ENCODE peak calls at places on chromosomes 16 and 17, in nine cellular contexts. J, Y, D, C, K, Q, Z, O and E are unnamed samples.

GRCh38 chr16:28172331-28172730 is 39.4 kb downstream of the XPO6 start:
- DNase-seq in J (no peak), Q (no peak), C (no peak), D (no peak), Z (no peak), Y (no peak), O (no peak), K (no peak), E (no peak)

GRCh38 chr17:59357929-59358328 is 26.5 kb downstream of the YPEL2 start:
- DNase-seq in Y (no peak), D (peak), C (no peak), J (no peak), O (no peak), K (no peak), Q (no peak), Z (no peak), E (no peak)

GRCh38 chr17:81541123-81541522 is 11.0 kb downstream of the FAAP100 start:
- DNase-seq in Q (no peak), C (no peak), K (no peak), D (no peak), J (no peak), Z (no peak), O (no peak), Y (no peak), E (no peak)

GRCh38 chr16:86258713-86259112 is 251.6 kb upstream of the FOXF1 start:
- DNase-seq in D (no peak), C (peak), Q (no peak), Y (no peak), O (no peak), J (no peak), Z (no peak), K (no peak), E (no peak)

GRCh38 chr17:79114455-79115301 is 40.1 kb downstream of the ENGASE start:
- DNase-seq in Y (no peak), C (no peak), J (peak), D (no peak), Z (no peak), O (no peak), K (no peak), Q (no peak), E (no peak)

GRCh38 chr17:14321476-14321949 is 20.6 kb downstream of the HS3ST3B1 start:
- DNase-seq in Y (no peak), K (no peak), Q (peak), Z (no peak), C (peak), D (no peak), O (no peak), J (no peak), E (no peak)

GRCh38 chr17:27490391-27490790 is 34.1 kb downstream of the KSR1 start:
- DNase-seq in D (no peak), Q (no peak), K (no peak), O (no peak), Y (no peak), J (no peak), C (no peak), Z (no peak), E (no peak)

GRCh38 chr17:43983515-43984411 is 20.7 kb upstream of the NAGS start:
- DNase-seq in K (peak), Z (no peak), C (no peak), D (no peak), Y (no peak), J (peak), Q (no peak), O (no peak), E (no peak)

GRCh38 chr17:17419166-17419565 is 57.6 kb upstream of the MED9 start:
- DNase-seq in D (no peak), C (no peak), O (no peak), Q (no peak), J (no peak), K (no peak), Z (no peak), Y (no peak), E (no peak)

GRCh38 chr17:59093702-59094231 is 12.9 kb downstream of the TRIM37 start:
- DNase-seq in O (peak), C (peak), J (peak), Q (peak), D (peak), Y (peak), Z (no peak), K (no peak), E (peak)

GRCh38 chr17:56659622-56660021 is 66.1 kb downstream of the NOG start:
- DNase-seq in O (no peak), C (no peak), Z (no peak), K (no peak), D (no peak), Q (no peak), Y (no peak), J (no peak), E (no peak)

GRCh38 chr17:8463089-8463488 is 27.4 kb downstream of the NDEL1 start:
- DNase-seq in C (no peak), D (peak), Q (peak), J (no peak), Z (no peak), K (no peak), Y (peak), O (no peak), E (no peak)

GRCh38 chr17:58329035-58329807 is 626 bp upstream of the TSPOAP1 start:
- DNase-seq in D (no peak), Z (peak), Y (no peak), Q (no peak), O (no peak), K (no peak), C (no peak), J (no peak), E (no peak)

GRCh38 chr17:77616243-77616731 is 342.2 kb upstream of the TNRC6C start:
- DNase-seq in J (no peak), Z (no peak), O (no peak), Q (no peak), K (no peak), Y (peak), C (no peak), D (no peak), E (no peak)

GRCh38 chr16:17070882-17071592 is 399.7 kb downstream of the XYLT1 start:
- DNase-seq in Y (no peak), C (no peak), Q (peak), J (peak), O (no peak), D (no peak), Z (peak), K (no peak), E (no peak)

GRCh38 chr16:54176376-54176901 is 110.1 kb downstream of the IRX3 start:
- DNase-seq in Z (no peak), Y (no peak), O (no peak), J (no peak), D (no peak), C (peak), Q (no peak), K (peak), E (no peak)

GRCh38 chr17:16927641-16928321 is 44.1 kb downstream of the TNFRSF13B start:
- DNase-seq in D (no peak), K (no peak), Z (no peak), O (peak), C (no peak), J (no peak), Y (no peak), Q (no peak), E (no peak)

GRCh38 chr17:78391843-78392242 is 13.4 kb downstream of the PGS1 start:
- DNase-seq in D (peak), Y (no peak), O (no peak), J (no peak), Q (no peak), Z (no peak), C (peak), K (no peak), E (no peak)

GRCh38 chr16:2194166-2194834 is 2.1 kb downstream of the CASKIN1 start:
- DNase-seq in O (no peak), Q (no peak), C (peak), D (peak), J (no peak), Y (no peak), Z (no peak), K (no peak), E (no peak)

GRCh38 chr16:15641753-15642556 is 999 bp downstream of the MARF1 start:
- DNase-seq in Q (no peak), J (no peak), Z (no peak), O (no peak), Y (no peak), K (no peak), D (no peak), C (no peak), E (no peak)

GRCh38 chr17:49574945-49575523 is 637 bp upstream of the NXPH3 start:
- DNase-seq in Z (no peak), Q (no peak), J (no peak), Y (no peak), K (no peak), D (no peak), C (no peak), O (no peak), E (no peak)

GRCh38 chr17:33964344-33964979 is 290.6 kb upstream of the CCL2 start:
- DNase-seq in J (no peak), K (no peak), O (no peak), Q (no peak), Z (no peak), Y (no peak), C (no peak), D (no peak), E (no peak)

GRCh38 chr17:78434455-78435329 is 56.2 kb downstream of the PGS1 start:
- DNase-seq in Q (no peak), K (no peak), C (no peak), Z (no peak), O (no peak), D (no peak), J (no peak), Y (no peak), E (no peak)

GRCh38 chr16:88430524-88431446 is 22.3 kb upstream of the ZFPM1 start:
- DNase-seq in K (no peak), Q (no peak), O (no peak), C (peak), Z (peak), J (no peak), D (no peak), Y (no peak), E (no peak)

GRCh38 chr17:51638909-51639308 is 378.6 kb downstream of the UTP18 start:
- DNase-seq in C (no peak), O (no peak), K (no peak), Y (no peak), D (no peak), Q (peak), Z (no peak), J (no peak), E (no peak)

GRCh38 chr16:88971371-88972097 is 5.5 kb downstream of the CBFA2T3 start:
- DNase-seq in Z (no peak), C (no peak), Q (no peak), K (no peak), D (no peak), Y (no peak), O (no peak), J (no peak), E (no peak)

GRCh38 chr17:5364696-5365095 is 54.8 kb downstream of the NUP88 start:
- DNase-seq in O (no peak), Z (no peak), C (no peak), D (no peak), J (no peak), Y (no peak), K (no peak), Q (no peak), E (no peak)

GRCh38 chr17:36152639-36153120 is 23.8 kb downstream of the TBC1D3B start:
- DNase-seq in K (no peak), J (no peak), O (no peak), Z (no peak), Q (no peak), Y (no peak), D (no peak), C (no peak), E (no peak)

GRCh38 chr17:36147601-36148000 is 28.8 kb downstream of the TBC1D3B start:
- DNase-seq in C (no peak), J (no peak), Q (no peak), Z (no peak), O (no peak), D (no peak), K (no peak), Y (no peak), E (no peak)

GRCh38 chr17:36151891-36152638 is 24.4 kb downstream of the TBC1D3B start:
- DNase-seq in C (no peak), Y (no peak), K (no peak), O (no peak), D (no peak), Q (no peak), J (no peak), Z (no peak), E (no peak)

GRCh38 chr17:36148559-36149295 is 27.7 kb downstream of the TBC1D3B start:
- DNase-seq in Z (peak), Q (peak), C (peak), O (peak), D (peak), K (peak), Y (no peak), J (peak), E (no peak)

DNA sequence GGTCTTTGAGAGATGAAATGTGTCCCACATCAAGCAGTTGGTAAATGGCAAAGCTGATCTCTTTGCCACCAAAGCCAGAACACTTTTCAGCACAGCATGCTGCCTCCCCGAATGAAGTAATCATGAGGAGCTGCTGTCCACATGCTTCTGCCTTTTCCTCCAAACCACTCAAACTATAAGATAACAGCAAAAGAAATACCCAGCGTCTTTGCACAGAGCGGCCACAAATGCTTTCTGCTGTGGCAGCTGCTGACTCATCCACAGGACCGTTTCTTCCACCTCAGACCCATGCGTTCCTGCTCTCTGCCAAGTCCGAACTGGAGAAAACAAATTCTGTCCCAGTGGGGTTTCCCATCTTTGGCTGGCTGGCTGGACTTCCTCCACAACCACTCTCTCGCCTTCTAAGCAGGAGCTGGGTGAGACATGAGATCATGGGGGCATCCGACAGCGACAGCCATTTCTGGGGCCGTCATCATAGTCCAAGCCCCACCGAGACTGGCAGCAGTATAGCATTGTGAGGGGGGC is 27.1 kb downstream of the TBC1D3B start:
- DNase-seq in O (peak), K (no peak), J (peak), Z (no peak), C (peak), Y (peak), D (peak), Q (peak), E (no peak)
- TF ChIP-seq CTCF in O (no peak), K (no peak), J (peak), Z (peak), C (no peak), Y (no peak), D (peak), Q (no peak), E (no peak)

GRCh38 chr16:67183627-67184452 is at the start of gene MATCAP1:
- DNase-seq in C (peak), O (peak), D (peak), J (peak), Y (peak), K (peak), Z (peak), Q (peak), E (peak)

GRCh38 chr16:67186550-67186950 is 2.8 kb upstream of the MATCAP1 start:
- DNase-seq in Z (no peak), Q (no peak), C (no peak), O (no peak), J (no peak), D (peak), Y (no peak), K (no peak), E (no peak)

GRCh38 chr16:67184453-67185002 is 765 bp upstream of the MATCAP1 start:
- DNase-seq in Z (no peak), Y (no peak), K (no peak), D (no peak), O (no peak), J (no peak), C (no peak), Q (no peak), E (no peak)

GRCh38 chr16:67185866-67186134 is 2.0 kb upstream of the MATCAP1 start:
- DNase-seq in O (no peak), K (no peak), D (no peak), Z (no peak), Y (no peak), Q (no peak), C (no peak), J (no peak), E (no peak)

GRCh38 chr16:67185003-67185865 is 1.5 kb upstream of the MATCAP1 start:
- DNase-seq in Z (peak), Y (no peak), J (peak), C (peak), K (peak), Q (peak), O (peak), D (peak), E (no peak)
- TF ChIP-seq CTCF in Z (peak), Y (peak), J (peak), C (peak), K (peak), Q (peak), O (peak), D (peak), E (peak)

DNA sequence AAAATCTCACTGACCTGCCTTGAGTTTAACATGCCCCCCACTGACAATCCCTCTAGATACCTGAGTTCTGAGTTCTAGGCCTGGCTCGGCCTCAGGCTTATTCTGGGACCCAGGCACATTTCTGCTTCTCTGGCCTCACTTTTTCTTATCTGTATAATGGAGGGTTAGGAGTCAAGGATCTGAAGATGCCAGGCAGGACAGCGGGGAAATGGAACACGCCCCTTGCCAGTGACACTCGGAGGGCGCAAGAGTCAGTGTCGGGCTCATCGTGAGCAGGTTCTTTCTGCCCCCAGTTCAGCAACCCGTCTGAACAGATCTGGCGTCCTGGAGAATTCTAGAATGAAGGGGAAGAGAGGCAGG is 567 bp upstream of the MT3 start:
- DNase-seq in Y (no peak), Q (no peak), C (no peak), O (no peak), J (no peak), D (no peak), K (no peak), Z (no peak), E (no peak)
- TF ChIP-seq CTCF in Y (no peak), Q (no peak), C (no peak), O (no peak), J (no peak), D (no peak), K (no peak), Z (no peak), E (no peak)

DNA sequence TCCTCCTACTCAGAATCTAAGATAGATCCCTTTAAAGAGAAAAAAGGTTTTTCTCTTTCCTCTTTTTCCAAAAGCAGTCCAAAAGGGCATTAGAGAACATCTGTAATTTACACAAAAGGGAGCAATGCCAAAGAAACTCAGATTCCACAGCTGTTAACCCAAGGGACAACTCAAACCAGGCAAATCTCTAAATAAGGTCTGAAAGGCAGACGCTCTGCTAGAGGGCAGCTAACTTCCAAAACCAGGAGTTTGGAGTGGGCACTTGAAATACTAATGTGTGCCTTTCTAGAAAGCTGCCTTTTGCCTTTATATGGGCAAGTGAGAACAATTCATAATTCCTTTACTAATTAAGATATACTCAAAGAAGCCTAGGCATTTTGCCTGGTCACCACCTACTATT is 435.7 kb downstream of the ZFHX3 start:
- DNase-seq in J (no peak), O (no peak), Q (no peak), C (peak), Z (no peak), D (no peak), Y (no peak), K (no peak), E (no peak)
- TF ChIP-seq CTCF in J (no peak), O (no peak), Q (no peak), C (no peak), Z (no peak), D (no peak), Y (no peak), K (no peak), E (no peak)

DNA sequence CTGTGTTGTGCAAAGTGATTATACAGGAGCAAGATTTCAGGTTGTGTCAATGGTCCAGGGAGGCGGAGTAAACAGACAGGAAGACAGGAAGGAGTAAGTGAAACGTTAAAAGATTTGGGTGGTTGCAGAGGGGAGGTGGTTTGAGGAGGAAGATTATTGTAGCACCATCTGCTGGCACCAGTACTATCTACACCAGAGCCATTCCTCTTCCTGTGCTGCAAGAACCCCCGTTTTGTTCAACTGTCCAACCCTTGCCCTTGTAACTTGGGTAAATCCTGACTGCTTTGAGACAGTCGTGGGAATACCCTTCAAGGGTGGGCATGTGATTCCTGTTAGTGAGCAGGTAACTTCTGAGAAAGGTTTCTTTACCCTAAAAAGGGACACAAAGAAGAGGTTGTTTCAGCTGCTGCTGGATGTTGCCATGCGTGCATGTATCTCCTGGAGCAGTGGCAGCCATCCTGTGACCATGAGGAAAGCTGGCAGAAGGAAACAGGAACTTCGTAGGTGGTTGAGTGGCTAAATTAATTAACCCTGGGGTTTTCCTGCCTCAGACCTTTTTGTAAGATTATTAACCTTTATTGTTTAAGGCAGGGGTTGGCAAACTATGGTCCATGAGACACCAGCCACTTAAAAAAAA is 124.1 kb downstream of the PRKCA start:
- DNase-seq in K (no peak), J (no peak), Z (peak), D (no peak), Y (no peak), O (no peak), Q (no peak), C (peak), E (no peak)
- TF ChIP-seq CTCF in K (no peak), J (no peak), Z (peak), D (peak), Y (no peak), O (no peak), Q (no peak), C (peak), E (no peak)

GRCh38 chr17:1908699-1909309 is 79.0 kb downstream of the RPA1 start:
- DNase-seq in Q (peak), D (peak), J (peak), Y (peak), K (peak), O (peak), C (peak), Z (peak), E (peak)
- TF ChIP-seq CTCF in Q (peak), D (peak), J (peak), Y (peak), K (peak), O (peak), C (peak), Z (peak), E (peak)

GRCh38 chr16:68412061-68412460 is 36.2 kb downstream of the SMPD3 start:
- DNase-seq in Y (no peak), D (no peak), C (no peak), O (no peak), Z (no peak), K (no peak), J (no peak), Q (no peak), E (no peak)

GRCh38 chr16:68408428-68408827 is 39.9 kb downstream of the SMPD3 start:
- DNase-seq in D (no peak), Y (no peak), J (no peak), C (no peak), Z (no peak), O (no peak), K (no peak), Q (no peak), E (no peak)

GRCh38 chr16:68408967-68409366 is 39.3 kb downstream of the SMPD3 start:
- DNase-seq in K (no peak), J (no peak), Z (no peak), Y (no peak), D (no peak), O (no peak), C (no peak), Q (no peak), E (no peak)

GRCh38 chr16:68414581-68414980 is 33.7 kb downstream of the SMPD3 start:
- DNase-seq in C (no peak), Q (no peak), D (no peak), Z (no peak), O (no peak), Y (no peak), J (no peak), K (no peak), E (no peak)

GRCh38 chr16:68411086-68411485 is 37.2 kb downstream of the SMPD3 start:
- DNase-seq in Q (no peak), D (no peak), Z (no peak), C (no peak), K (no peak), J (no peak), Y (no peak), O (no peak), E (no peak)
- TF ChIP-seq CTCF in Q (no peak), D (no peak), Z (no peak), C (no peak), K (no peak), J (no peak), Y (no peak), O (no peak), E (no peak)